ENCODE peak calls at places on chromosomes 3 and 15, in eight cellular contexts. One of them, this sample, is unnamed.

GRCh38 chr3:190585771-190586630 is 72.1 kb downstream of the IL1RAP start:
- DNase-seq in NCI-H187: no peak
- DNase-seq in NCI-H1417 treated with DMSO at 0.1 percent for 48 hours: no peak
- DNase-seq in activated T-cell treated with anti-CD3 and anti-CD28 coated beads for 24 hours: peak; percentile 55
- DNase-seq in NAMALWA: peak; percentile 2
- DNase-seq in ELF-1: peak; percentile 75
- DNase-seq in endothelial cell: no peak
- DNase-seq in SK-N-SH: peak; percentile 7
- DNase-seq in this sample: peak; percentile 15

GRCh38 chr3:147415819-147416218 is 6.7 kb downstream of the ZIC1 start:
- DNase-seq in NCI-H187: no peak
- DNase-seq in NCI-H1417 treated with DMSO at 0.1 percent for 48 hours: no peak
- DNase-seq in activated T-cell treated with anti-CD3 and anti-CD28 coated beads for 24 hours: no peak
- DNase-seq in NAMALWA: no peak
- DNase-seq in ELF-1: no peak
- DNase-seq in endothelial cell: no peak
- DNase-seq in SK-N-SH: no peak
- DNase-seq in this sample: no peak

GRCh38 chr15:77784361-77785292 is 151.9 kb upstream of the LINGO1 start:
- DNase-seq in NCI-H187: no peak
- DNase-seq in NCI-H1417 treated with DMSO at 0.1 percent for 48 hours: peak; percentile 48
- DNase-seq in activated T-cell treated with anti-CD3 and anti-CD28 coated beads for 24 hours: no peak
- DNase-seq in NAMALWA: peak; percentile 64
- DNase-seq in ELF-1: peak; percentile 62
- DNase-seq in endothelial cell: peak; percentile 45
- DNase-seq in SK-N-SH: peak; percentile 62
- DNase-seq in this sample: peak; percentile 81

GRCh38 chr15:32818758-32819405 is 101.1 kb downstream of the GREM1 start:
- DNase-seq in NCI-H187: peak; percentile 54
- DNase-seq in NCI-H1417 treated with DMSO at 0.1 percent for 48 hours: no peak
- DNase-seq in activated T-cell treated with anti-CD3 and anti-CD28 coated beads for 24 hours: no peak
- DNase-seq in NAMALWA: no peak
- DNase-seq in ELF-1: no peak
- DNase-seq in endothelial cell: no peak
- DNase-seq in SK-N-SH: no peak
- DNase-seq in this sample: peak; percentile 64

GRCh38 chr15:35871282-35871681 is 325.3 kb upstream of the DPH6 start:
- DNase-seq in NCI-H187: no peak
- DNase-seq in NCI-H1417 treated with DMSO at 0.1 percent for 48 hours: no peak
- DNase-seq in activated T-cell treated with anti-CD3 and anti-CD28 coated beads for 24 hours: no peak
- DNase-seq in NAMALWA: no peak
- DNase-seq in ELF-1: no peak
- DNase-seq in endothelial cell: no peak
- DNase-seq in SK-N-SH: no peak
- DNase-seq in this sample: no peak

GRCh38 chr15:31398677-31399260 is 72.1 kb downstream of the KLF13 start:
- DNase-seq in NCI-H187: no peak
- DNase-seq in NCI-H1417 treated with DMSO at 0.1 percent for 48 hours: no peak
- DNase-seq in activated T-cell treated with anti-CD3 and anti-CD28 coated beads for 24 hours: no peak
- DNase-seq in NAMALWA: no peak
- DNase-seq in ELF-1: peak; percentile 76
- DNase-seq in endothelial cell: no peak
- DNase-seq in SK-N-SH: no peak
- DNase-seq in this sample: no peak

GRCh38 chr3:5093786-5094185 is 28.3 kb upstream of the ARL8B start:
- DNase-seq in NCI-H187: no peak
- DNase-seq in NCI-H1417 treated with DMSO at 0.1 percent for 48 hours: no peak
- DNase-seq in activated T-cell treated with anti-CD3 and anti-CD28 coated beads for 24 hours: no peak
- DNase-seq in NAMALWA: no peak
- DNase-seq in ELF-1: no peak
- DNase-seq in endothelial cell: no peak
- DNase-seq in SK-N-SH: no peak
- DNase-seq in this sample: no peak

GRCh38 chr3:96970211-96970610 is 155.8 kb downstream of the EPHA6 start:
- DNase-seq in NCI-H187: no peak
- DNase-seq in NCI-H1417 treated with DMSO at 0.1 percent for 48 hours: no peak
- DNase-seq in activated T-cell treated with anti-CD3 and anti-CD28 coated beads for 24 hours: no peak
- DNase-seq in NAMALWA: no peak
- DNase-seq in ELF-1: no peak
- DNase-seq in endothelial cell: no peak
- DNase-seq in SK-N-SH: no peak
- DNase-seq in this sample: no peak

GRCh38 chr3:52780298-52780585 is 2.8 kb downstream of the ITIH1 start:
- DNase-seq in NCI-H187: no peak
- DNase-seq in NCI-H1417 treated with DMSO at 0.1 percent for 48 hours: no peak
- DNase-seq in activated T-cell treated with anti-CD3 and anti-CD28 coated beads for 24 hours: no peak
- DNase-seq in NAMALWA: no peak
- DNase-seq in ELF-1: no peak
- DNase-seq in endothelial cell: no peak
- DNase-seq in SK-N-SH: no peak
- DNase-seq in this sample: no peak

GRCh38 chr3:124778061-124778460 is 47.8 kb downstream of the UMPS start:
- DNase-seq in NCI-H187: no peak
- DNase-seq in NCI-H1417 treated with DMSO at 0.1 percent for 48 hours: no peak
- DNase-seq in activated T-cell treated with anti-CD3 and anti-CD28 coated beads for 24 hours: no peak
- DNase-seq in NAMALWA: no peak
- DNase-seq in ELF-1: no peak
- DNase-seq in endothelial cell: no peak
- DNase-seq in SK-N-SH: no peak
- DNase-seq in this sample: no peak

GRCh38 chr15:40283615-40284306 is 897 bp upstream of the ANKRD63 start:
- DNase-seq in NCI-H187: no peak
- DNase-seq in NCI-H1417 treated with DMSO at 0.1 percent for 48 hours: no peak
- DNase-seq in activated T-cell treated with anti-CD3 and anti-CD28 coated beads for 24 hours: no peak
- DNase-seq in NAMALWA: no peak
- DNase-seq in ELF-1: no peak
- DNase-seq in endothelial cell: no peak
- DNase-seq in SK-N-SH: no peak
- DNase-seq in this sample: no peak

GRCh38 chr3:147299656-147300055 is 106.7 kb downstream of the ZIC4 start:
- DNase-seq in NCI-H187: no peak
- DNase-seq in NCI-H1417 treated with DMSO at 0.1 percent for 48 hours: no peak
- DNase-seq in activated T-cell treated with anti-CD3 and anti-CD28 coated beads for 24 hours: no peak
- DNase-seq in NAMALWA: no peak
- DNase-seq in ELF-1: no peak
- DNase-seq in endothelial cell: no peak
- DNase-seq in SK-N-SH: no peak
- DNase-seq in this sample: no peak

GRCh38 chr3:32934150-32934742 is 17.2 kb upstream of the CCR4 start:
- DNase-seq in NCI-H187: no peak
- DNase-seq in NCI-H1417 treated with DMSO at 0.1 percent for 48 hours: no peak
- DNase-seq in activated T-cell treated with anti-CD3 and anti-CD28 coated beads for 24 hours: no peak
- DNase-seq in NAMALWA: peak; percentile 38
- DNase-seq in ELF-1: no peak
- DNase-seq in endothelial cell: peak; percentile 41
- DNase-seq in SK-N-SH: peak; percentile 57
- DNase-seq in this sample: no peak

GRCh38 chr3:107512108-107512507 is 10.7 kb upstream of the BBX start:
- DNase-seq in NCI-H187: no peak
- DNase-seq in NCI-H1417 treated with DMSO at 0.1 percent for 48 hours: no peak
- DNase-seq in activated T-cell treated with anti-CD3 and anti-CD28 coated beads for 24 hours: no peak
- DNase-seq in NAMALWA: no peak
- DNase-seq in ELF-1: no peak
- DNase-seq in endothelial cell: no peak
- DNase-seq in SK-N-SH: no peak
- DNase-seq in this sample: no peak

GRCh38 chr3:55189359-55189801 is 261.5 kb upstream of the LRTM1 start:
- DNase-seq in NCI-H187: no peak
- DNase-seq in NCI-H1417 treated with DMSO at 0.1 percent for 48 hours: no peak
- DNase-seq in activated T-cell treated with anti-CD3 and anti-CD28 coated beads for 24 hours: no peak
- DNase-seq in NAMALWA: no peak
- DNase-seq in ELF-1: peak; percentile 91
- DNase-seq in endothelial cell: no peak
- DNase-seq in SK-N-SH: no peak
- DNase-seq in this sample: no peak

GRCh38 chr3:130088061-130088460 is 6.4 kb downstream of the ALG1L2 start:
- DNase-seq in NCI-H187: no peak
- DNase-seq in NCI-H1417 treated with DMSO at 0.1 percent for 48 hours: no peak
- DNase-seq in activated T-cell treated with anti-CD3 and anti-CD28 coated beads for 24 hours: no peak
- DNase-seq in NAMALWA: peak; percentile 40
- DNase-seq in ELF-1: no peak
- DNase-seq in endothelial cell: no peak
- DNase-seq in SK-N-SH: no peak
- DNase-seq in this sample: no peak

GRCh38 chr3:15808679-15809078 is 10.9 kb upstream of the ANKRD28 start:
- DNase-seq in NCI-H187: no peak
- DNase-seq in NCI-H1417 treated with DMSO at 0.1 percent for 48 hours: no peak
- DNase-seq in activated T-cell treated with anti-CD3 and anti-CD28 coated beads for 24 hours: no peak
- DNase-seq in NAMALWA: no peak
- DNase-seq in ELF-1: no peak
- DNase-seq in endothelial cell: no peak
- DNase-seq in SK-N-SH: no peak
- DNase-seq in this sample: no peak

GRCh38 chr15:31136016-31136415 is 34.5 kb upstream of the TRPM1 start:
- DNase-seq in NCI-H187: no peak
- DNase-seq in NCI-H1417 treated with DMSO at 0.1 percent for 48 hours: no peak
- DNase-seq in activated T-cell treated with anti-CD3 and anti-CD28 coated beads for 24 hours: no peak
- DNase-seq in NAMALWA: no peak
- DNase-seq in ELF-1: peak; percentile 73
- DNase-seq in endothelial cell: no peak
- DNase-seq in SK-N-SH: no peak
- DNase-seq in this sample: peak; percentile 65

GRCh38 chr15:39885099-39885777 is 34.8 kb downstream of the GPR176 start:
- DNase-seq in NCI-H187: no peak
- DNase-seq in NCI-H1417 treated with DMSO at 0.1 percent for 48 hours: no peak
- DNase-seq in activated T-cell treated with anti-CD3 and anti-CD28 coated beads for 24 hours: no peak
- DNase-seq in NAMALWA: no peak
- DNase-seq in ELF-1: no peak
- DNase-seq in endothelial cell: no peak
- DNase-seq in SK-N-SH: no peak
- DNase-seq in this sample: no peak

GRCh38 chr3:124483915-124484470 is 246.3 kb upstream of the UMPS start:
- DNase-seq in NCI-H187: no peak
- DNase-seq in NCI-H1417 treated with DMSO at 0.1 percent for 48 hours: no peak
- DNase-seq in activated T-cell treated with anti-CD3 and anti-CD28 coated beads for 24 hours: no peak
- DNase-seq in NAMALWA: no peak
- DNase-seq in ELF-1: no peak
- DNase-seq in endothelial cell: no peak
- DNase-seq in SK-N-SH: no peak
- DNase-seq in this sample: no peak

GRCh38 chr3:138818175-138818574 is 16.6 kb downstream of the PIK3CB start:
- DNase-seq in NCI-H187: no peak
- DNase-seq in NCI-H1417 treated with DMSO at 0.1 percent for 48 hours: no peak
- DNase-seq in activated T-cell treated with anti-CD3 and anti-CD28 coated beads for 24 hours: no peak
- DNase-seq in NAMALWA: no peak
- DNase-seq in ELF-1: no peak
- DNase-seq in endothelial cell: no peak
- DNase-seq in SK-N-SH: no peak
- DNase-seq in this sample: no peak

GRCh38 chr3:118818386-118818785 is 216.3 kb downstream of the IGSF11 start:
- DNase-seq in NCI-H187: no peak
- DNase-seq in NCI-H1417 treated with DMSO at 0.1 percent for 48 hours: no peak
- DNase-seq in activated T-cell treated with anti-CD3 and anti-CD28 coated beads for 24 hours: no peak
- DNase-seq in NAMALWA: no peak
- DNase-seq in ELF-1: no peak
- DNase-seq in endothelial cell: no peak
- DNase-seq in SK-N-SH: no peak
- DNase-seq in this sample: no peak

GRCh38 chr15:48507416-48508065 is 138.0 kb downstream of the FBN1 start:
- DNase-seq in NCI-H187: no peak
- DNase-seq in NCI-H1417 treated with DMSO at 0.1 percent for 48 hours: no peak
- DNase-seq in activated T-cell treated with anti-CD3 and anti-CD28 coated beads for 24 hours: no peak
- DNase-seq in NAMALWA: peak; percentile 76
- DNase-seq in ELF-1: peak; percentile 15
- DNase-seq in endothelial cell: peak; percentile 48
- DNase-seq in SK-N-SH: peak; percentile 42
- DNase-seq in this sample: peak; percentile 38

GRCh38 chr3:41213563-41213962 is 14.3 kb downstream of the CTNNB1 start:
- DNase-seq in NCI-H187: no peak
- DNase-seq in NCI-H1417 treated with DMSO at 0.1 percent for 48 hours: no peak
- DNase-seq in activated T-cell treated with anti-CD3 and anti-CD28 coated beads for 24 hours: no peak
- DNase-seq in NAMALWA: no peak
- DNase-seq in ELF-1: no peak
- DNase-seq in endothelial cell: no peak
- DNase-seq in SK-N-SH: no peak
- DNase-seq in this sample: no peak

GRCh38 chr3:17032407-17033034 is 147.8 kb downstream of the PLCL2 start:
- DNase-seq in NCI-H187: no peak
- DNase-seq in NCI-H1417 treated with DMSO at 0.1 percent for 48 hours: no peak
- DNase-seq in activated T-cell treated with anti-CD3 and anti-CD28 coated beads for 24 hours: no peak
- DNase-seq in NAMALWA: peak; percentile 43
- DNase-seq in ELF-1: no peak
- DNase-seq in endothelial cell: peak; percentile 11
- DNase-seq in SK-N-SH: peak; percentile 39
- DNase-seq in this sample: peak; percentile 36

GRCh38 chr3:129289201-129289921 is 10.7 kb downstream of the HMCES start:
- DNase-seq in NCI-H187: no peak
- DNase-seq in NCI-H1417 treated with DMSO at 0.1 percent for 48 hours: no peak
- DNase-seq in activated T-cell treated with anti-CD3 and anti-CD28 coated beads for 24 hours: no peak
- DNase-seq in NAMALWA: no peak
- DNase-seq in ELF-1: no peak
- DNase-seq in endothelial cell: no peak
- DNase-seq in SK-N-SH: no peak
- DNase-seq in this sample: no peak

GRCh38 chr15:85589873-85590272 is 204.9 kb downstream of the KLHL25 start:
- DNase-seq in NCI-H187: no peak
- DNase-seq in NCI-H1417 treated with DMSO at 0.1 percent for 48 hours: no peak
- DNase-seq in activated T-cell treated with anti-CD3 and anti-CD28 coated beads for 24 hours: no peak
- DNase-seq in NAMALWA: no peak
- DNase-seq in ELF-1: no peak
- DNase-seq in endothelial cell: no peak
- DNase-seq in SK-N-SH: no peak
- DNase-seq in this sample: no peak

GRCh38 chr15:34217587-34218225 is 7.1 kb upstream of the EMC4 start:
- DNase-seq in NCI-H187: no peak
- DNase-seq in NCI-H1417 treated with DMSO at 0.1 percent for 48 hours: no peak
- DNase-seq in activated T-cell treated with anti-CD3 and anti-CD28 coated beads for 24 hours: no peak
- DNase-seq in NAMALWA: no peak
- DNase-seq in ELF-1: no peak
- DNase-seq in endothelial cell: no peak
- DNase-seq in SK-N-SH: no peak
- DNase-seq in this sample: no peak

GRCh38 chr15:29466292-29466691 is 196.7 kb upstream of the NSMCE3 start:
- DNase-seq in NCI-H187: no peak
- DNase-seq in NCI-H1417 treated with DMSO at 0.1 percent for 48 hours: no peak
- DNase-seq in activated T-cell treated with anti-CD3 and anti-CD28 coated beads for 24 hours: no peak
- DNase-seq in NAMALWA: no peak
- DNase-seq in ELF-1: no peak
- DNase-seq in endothelial cell: no peak
- DNase-seq in SK-N-SH: no peak
- DNase-seq in this sample: no peak

GRCh38 chr3:24388159-24388558 is 106.5 kb downstream of the THRB start:
- DNase-seq in NCI-H187: no peak
- DNase-seq in NCI-H1417 treated with DMSO at 0.1 percent for 48 hours: no peak
- DNase-seq in activated T-cell treated with anti-CD3 and anti-CD28 coated beads for 24 hours: no peak
- DNase-seq in NAMALWA: no peak
- DNase-seq in ELF-1: no peak
- DNase-seq in endothelial cell: no peak
- DNase-seq in SK-N-SH: no peak
- DNase-seq in this sample: no peak

GRCh38 chr15:80929225-80929624 is 60.4 kb downstream of the MESD start:
- DNase-seq in NCI-H187: no peak
- DNase-seq in NCI-H1417 treated with DMSO at 0.1 percent for 48 hours: no peak
- DNase-seq in activated T-cell treated with anti-CD3 and anti-CD28 coated beads for 24 hours: no peak
- DNase-seq in NAMALWA: no peak
- DNase-seq in ELF-1: no peak
- DNase-seq in endothelial cell: no peak
- DNase-seq in SK-N-SH: no peak
- DNase-seq in this sample: no peak

GRCh38 chr3:24598691-24599090 is 104.0 kb upstream of the THRB start:
- DNase-seq in NCI-H187: no peak
- DNase-seq in NCI-H1417 treated with DMSO at 0.1 percent for 48 hours: no peak
- DNase-seq in activated T-cell treated with anti-CD3 and anti-CD28 coated beads for 24 hours: no peak
- DNase-seq in NAMALWA: no peak
- DNase-seq in ELF-1: no peak
- DNase-seq in endothelial cell: no peak
- DNase-seq in SK-N-SH: no peak
- DNase-seq in this sample: no peak

GRCh38 chr3:50623840-50624474 is 7.0 kb downstream of the MAPKAPK3 start:
- DNase-seq in NCI-H187: no peak
- DNase-seq in NCI-H1417 treated with DMSO at 0.1 percent for 48 hours: no peak
- DNase-seq in activated T-cell treated with anti-CD3 and anti-CD28 coated beads for 24 hours: no peak
- DNase-seq in NAMALWA: no peak
- DNase-seq in ELF-1: no peak
- DNase-seq in endothelial cell: no peak
- DNase-seq in SK-N-SH: no peak
- DNase-seq in this sample: no peak

GRCh38 chr3:179081885-179082284 is 10.3 kb upstream of the ZMAT3 start:
- DNase-seq in NCI-H187: peak; percentile 47
- DNase-seq in NCI-H1417 treated with DMSO at 0.1 percent for 48 hours: no peak
- DNase-seq in activated T-cell treated with anti-CD3 and anti-CD28 coated beads for 24 hours: no peak
- DNase-seq in NAMALWA: no peak
- DNase-seq in ELF-1: peak; percentile 18
- DNase-seq in endothelial cell: no peak
- DNase-seq in SK-N-SH: no peak
- DNase-seq in this sample: no peak

This sample was measured in HEK293T.